ENCODE peak calls at places on chromosome 10, in eight cellular contexts. F, N, A, X, U, S, H and B are unnamed samples.

GRCh38 chr10:110501142-110501937 is 3.6 kb downstream of the DUSP5 start:
- DNase-seq in X (peak; percentile 85), H (peak; percentile 85), A (peak; percentile 96), F (peak; percentile 56), U (peak; percentile 88), S (peak; percentile 93), N (peak; percentile 87), B (peak; percentile 91)

GRCh38 chr10:4661572-4662255 is 164.3 kb upstream of the AKR1E2 start:
- DNase-seq in A (no peak), U (peak; percentile 89), S (peak; percentile 45), N (peak; percentile 89), H (peak; percentile 83), X (peak; percentile 63), F (no peak), B (no peak)

GRCh38 chr10:97016728-97017473 is 168.9 kb downstream of the SLIT1 start:
- DNase-seq in X (no peak), F (no peak), A (no peak), N (no peak), S (no peak), H (no peak), U (no peak), B (no peak)

GRCh38 chr10:129711261-129711660 is 244.2 kb downstream of the MGMT start:
- DNase-seq in S (no peak), F (peak; percentile 85), A (no peak), X (no peak), H (no peak), U (no peak), N (no peak), B (no peak)

GRCh38 chr10:126730856-126731612 is 60.5 kb upstream of the C10orf90 start:
- DNase-seq in U (no peak), N (no peak), X (no peak), H (no peak), A (no peak), F (no peak), S (peak; percentile 22), B (no peak)

GRCh38 chr10:113743594-113743993 is 7.9 kb upstream of the PLEKHS1 start:
- DNase-seq in F (no peak), H (no peak), X (no peak), S (no peak), A (no peak), N (no peak), U (no peak), B (no peak)

GRCh38 chr10:74645681-74646080 is 180.7 kb upstream of the KAT6B start:
- DNase-seq in A (no peak), N (no peak), S (no peak), U (no peak), H (no peak), F (no peak), X (no peak), B (no peak)

GRCh38 chr10:131444286-131444685 is 132.8 kb upstream of the TCERG1L start:
- DNase-seq in H (no peak), X (peak; percentile 39), A (no peak), N (no peak), F (no peak), U (no peak), S (no peak), B (no peak)

GRCh38 chr10:122373713-122374112 is 795 bp upstream of the PLEKHA1 start:
- DNase-seq in A (peak; percentile 28), N (no peak), H (no peak), X (no peak), S (peak; percentile 32), U (no peak), F (no peak), B (no peak)

GRCh38 chr10:131810805-131811137 is 90.0 kb upstream of the PPP2R2D start:
- DNase-seq in N (no peak), F (no peak), A (no peak), X (no peak), S (no peak), H (no peak), U (no peak), B (no peak)

GRCh38 chr10:31490858-31491504 is 172.0 kb downstream of the ZEB1 start:
- DNase-seq in U (no peak), S (peak; percentile 63), H (no peak), F (peak; percentile 71), X (no peak), A (peak; percentile 75), N (no peak), B (peak; percentile 52)

GRCh38 chr10:77603529-77603927 is 34.1 kb downstream of the KCNMA1 start:
- DNase-seq in H (no peak), X (no peak), S (no peak), F (no peak), U (no peak), A (no peak), N (no peak), B (no peak)

GRCh38 chr10:89547853-89548513 is 12.6 kb upstream of the SLC16A12 start:
- DNase-seq in F (no peak), S (no peak), H (no peak), N (no peak), A (no peak), U (no peak), X (no peak), B (no peak)

GRCh38 chr10:67884842-67885680 is 605 bp downstream of the SIRT1 start:
- DNase-seq in U (peak; percentile 79), H (peak; percentile 84), N (peak; percentile 83), A (peak; percentile 81), S (peak; percentile 64), X (peak; percentile 96), F (peak; percentile 88), B (no peak)

DNA sequence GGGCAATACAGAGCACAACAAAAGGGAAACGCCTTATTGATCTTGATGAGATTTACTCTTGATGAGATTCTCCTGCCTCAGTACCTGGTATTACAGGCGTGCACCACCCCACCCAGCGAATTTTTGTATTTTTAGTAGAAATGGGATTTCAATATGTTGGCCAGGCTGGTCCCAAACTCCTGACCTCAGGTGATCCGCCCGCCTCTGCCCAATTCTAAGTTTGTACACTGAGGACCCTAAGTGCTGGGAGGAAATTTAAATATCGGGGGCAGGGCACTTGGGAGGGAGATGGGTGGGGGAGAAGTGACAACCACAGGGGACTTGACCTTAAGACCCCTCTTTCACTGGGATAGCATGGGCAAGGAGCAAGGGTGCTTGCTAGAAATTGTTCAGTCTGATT is 14.1 kb downstream of the HNRNPF start:
- DNase-seq in S (no peak), X (peak; percentile 59), F (no peak), U (no peak), N (no peak), A (no peak), H (no peak), B (no peak)
- H3K4me3 ChIP-seq in S (peak overlapping the region; percentile 68), X (no peak overlapping the region), F (peak overlapping the region; percentile 66), U (no peak overlapping the region), N (peak overlapping the region; percentile 75), A (no peak overlapping the region), H (peak overlapping the region; percentile 78), B (peak overlapping the region; percentile 61)

DNA sequence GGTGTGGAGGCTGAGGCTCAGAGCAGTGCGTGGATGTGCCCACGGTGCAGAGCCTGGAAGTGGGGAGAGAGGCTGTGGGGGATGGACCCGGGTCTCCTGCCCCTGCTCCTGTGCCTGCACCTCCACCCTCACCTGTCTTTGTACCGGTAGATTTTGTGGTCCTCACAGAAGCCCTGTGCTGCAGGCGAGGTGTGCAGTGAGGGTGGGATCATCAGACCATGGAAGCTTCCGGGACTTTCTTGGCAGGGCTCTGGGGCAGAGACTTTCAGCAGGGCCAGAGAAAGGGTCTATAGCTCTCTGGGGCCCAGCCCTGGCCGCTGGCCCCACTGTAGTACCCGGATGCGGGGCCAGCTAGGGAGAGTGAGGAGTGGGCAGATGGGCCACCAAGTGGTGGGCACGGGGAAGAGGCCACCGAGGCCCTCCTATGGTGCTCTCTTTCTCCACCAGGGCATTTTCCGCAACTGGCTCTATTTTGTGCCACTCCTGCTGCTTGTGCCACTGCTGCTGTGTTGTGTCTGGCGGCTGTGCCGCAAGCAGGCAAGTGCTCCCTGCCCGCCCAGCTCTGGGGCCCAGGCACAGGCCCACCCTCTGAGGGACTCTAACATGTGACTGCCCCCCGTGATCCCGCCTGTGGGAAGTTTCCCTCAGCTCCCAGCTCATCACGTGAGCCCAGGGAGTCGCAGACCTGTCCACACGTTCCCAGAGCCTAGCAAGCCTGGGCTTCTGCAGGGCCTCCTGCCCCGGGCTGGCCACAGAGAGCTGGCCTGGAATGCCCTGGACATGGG is 22.1 kb downstream of the ANTXRL start:
- DNase-seq in U (no peak), X (peak; percentile 61), H (no peak), S (no peak), F (no peak), A (no peak), N (no peak), B (no peak)
- TF ChIP-seq CTCF in U (no peak), X (no peak), H (no peak), S (no peak), F (no peak), A (no peak), N (no peak), B (no peak)

GRCh38 chr10:23046032-23046431 is 49.3 kb upstream of the MSRB2 start:
- DNase-seq in A (no peak), U (no peak), N (no peak), S (no peak), X (no peak), H (no peak), F (no peak), B (no peak)
- H3K4me3 ChIP-seq in A (no peak overlapping the region), U (no peak overlapping the region), N (no peak overlapping the region), S (no peak overlapping the region), X (no peak overlapping the region), H (no peak overlapping the region), F (no peak overlapping the region), B (no peak overlapping the region)

DNA sequence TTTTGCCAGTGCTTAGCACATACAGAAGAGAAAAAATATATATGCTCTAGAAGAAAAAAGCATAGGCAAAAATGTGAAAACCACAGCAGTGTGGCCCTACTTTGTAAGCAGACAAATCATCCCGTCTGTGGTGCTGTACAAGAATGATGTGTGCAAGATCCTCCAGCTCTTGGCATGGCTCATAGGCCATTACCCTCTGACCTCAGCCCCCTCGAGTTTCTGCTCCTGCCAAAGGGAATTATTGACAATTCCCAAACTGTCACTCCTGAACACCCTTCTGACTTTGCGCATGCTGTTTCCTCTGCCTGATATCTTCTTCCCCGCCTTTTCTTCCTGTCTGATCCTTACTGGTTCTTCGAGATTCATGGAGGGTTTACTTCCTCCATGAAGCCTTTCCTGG is 27.1 kb downstream of the PLA2G12B start:
- DNase-seq in A (no peak), U (no peak), N (no peak), X (no peak), H (no peak), S (no peak), F (no peak), B (no peak)
- TF ChIP-seq CTCF in A (no peak), U (no peak), N (no peak), X (no peak), H (no peak), S (no peak), F (no peak), B (no peak)

GRCh38 chr10:44960482-44961230 is 1.1 kb downstream of the RASSF4 start:
- DNase-seq in H (no peak), S (no peak), F (no peak), A (no peak), X (peak; percentile 73), U (peak; percentile 14), N (no peak), B (no peak)
- H3K4me3 ChIP-seq in H (peak overlapping the region; percentile 68), S (peak overlapping the region; percentile 81), F (no peak overlapping the region), A (peak overlapping the region; percentile 49), X (peak overlapping the region; percentile 79), U (peak overlapping the region; percentile 46), N (peak overlapping the region; percentile 93), B (no peak overlapping the region)

GRCh38 chr10:116690356-116691078 is 51.8 kb downstream of the HSPA12A start:
- DNase-seq in F (peak; percentile 72), A (peak; percentile 22), H (peak; percentile 37), S (peak; percentile 20), U (no peak), N (peak; percentile 42), X (no peak), B (no peak)
- TF ChIP-seq CTCF in F (peak; percentile 65), A (peak; percentile 42), H (peak; percentile 67), S (peak; percentile 12), U (no peak), N (peak; percentile 41), X (no peak), B (no peak)